ENCODE peak calls at places on chromosomes 1 and 21, in seven cellular contexts. E is NCI-H1092; B is NCI-H1105; R is activated CD8-positive, alpha-beta T cell treated with anti-CD3 and anti-CD28 coated beads for 36 hours; M is choroid plexus epithelial cell; L is CD4-positive, alpha-beta T cell; W is activated CD8-positive, alpha-beta memory T cell treated with anti-CD3 and anti-CD28 coated beads for 48 hours. T is an unnamed sample.

GRCh38 chr21:39611547-39612190 is 1.1 kb upstream of the B3GALT5 start:
- DNase-seq in E (no peak), B (no peak), R (no peak), M (peak; percentile 24), L (no peak), W (no peak), T (no peak)

GRCh38 chr1:178493301-178493741 is 3.4 kb downstream of the CLEC20A start:
- DNase-seq in E (no peak), B (no peak), R (no peak), M (no peak), L (no peak), W (no peak), T (no peak)

GRCh38 chr21:32516729-32517649 is 68.3 kb downstream of the TCP10L start:
- DNase-seq in E (no peak), B (no peak), R (no peak), M (peak; percentile 98), L (no peak), W (no peak), T (peak; percentile 94)

GRCh38 chr1:20785907-20786309 is 1.2 kb downstream of the HP1BP3 start:
- DNase-seq in E (no peak), B (no peak), R (no peak), M (no peak), L (no peak), W (no peak), T (no peak)

GRCh38 chr1:150558761-150559626 is 9.8 kb downstream of the ADAMTSL4 start:
- DNase-seq in E (no peak), B (no peak), R (no peak), M (no peak), L (no peak), W (no peak), T (no peak)

GRCh38 chr1:112515311-112516009 is 6.7 kb downstream of the WNT2B start:
- DNase-seq in E (no peak), B (no peak), R (no peak), M (peak; percentile 43), L (no peak), W (no peak), T (no peak)

GRCh38 chr1:4210043-4210442 is 310.0 kb upstream of the C1orf174 start:
- DNase-seq in E (no peak), B (no peak), R (no peak), M (no peak), L (no peak), W (no peak), T (no peak)

GRCh38 chr1:225865514-225865913 is 16.7 kb downstream of the TMEM63A start:
- DNase-seq in E (no peak), B (no peak), R (peak; percentile 28), M (no peak), L (no peak), W (no peak), T (no peak)

GRCh38 chr21:46056450-46056903 is 41.4 kb upstream of the COL6A2 start:
- DNase-seq in E (no peak), B (no peak), R (peak; percentile 74), M (peak; percentile 35), L (no peak), W (no peak), T (no peak)

GRCh38 chr1:25977816-25978215 is 20.0 kb downstream of the PAFAH2 start:
- DNase-seq in E (no peak), B (no peak), R (no peak), M (no peak), L (no peak), W (no peak), T (no peak)

GRCh38 chr1:164473544-164473943 is 85.4 kb upstream of the PBX1 start:
- DNase-seq in E (no peak), B (no peak), R (no peak), M (no peak), L (no peak), W (no peak), T (no peak)

GRCh38 chr21:43289442-43289841 is 120.6 kb downstream of the CRYAA start:
- DNase-seq in E (no peak), B (no peak), R (no peak), M (no peak), L (no peak), W (no peak), T (no peak)

GRCh38 chr1:207085887-207086286 is 2.8 kb upstream of the C4BPB start:
- DNase-seq in E (no peak), B (no peak), R (no peak), M (no peak), L (no peak), W (no peak), T (no peak)

GRCh38 chr21:16954787-16955186 is 558.1 kb upstream of the CXADR start:
- DNase-seq in E (no peak), B (no peak), R (no peak), M (no peak), L (no peak), W (no peak), T (no peak)

GRCh38 chr1:15224259-15224869 is 22.7 kb upstream of the FHAD1 start:
- DNase-seq in E (no peak), B (no peak), R (no peak), M (no peak), L (no peak), W (no peak), T (no peak)

GRCh38 chr21:29265690-29266479 is 32.8 kb upstream of the BACH1 start:
- DNase-seq in E (no peak), B (no peak), R (peak; percentile 78), M (no peak), L (no peak), W (no peak), T (no peak)

GRCh38 chr1:41773144-41773571 is 145.6 kb downstream of the HIVEP3 start:
- DNase-seq in E (no peak), B (no peak), R (no peak), M (peak; percentile 92), L (no peak), W (no peak), T (peak; percentile 73)

GRCh38 chr1:211630236-211631081 is 45.0 kb downstream of the NEK2 start:
- DNase-seq in E (no peak), B (no peak), R (no peak), M (peak; percentile 67), L (no peak), W (no peak), T (no peak)

GRCh38 chr1:163897401-163898169 is 575.8 kb downstream of the NUF2 start:
- DNase-seq in E (no peak), B (no peak), R (no peak), M (no peak), L (no peak), W (no peak), T (peak; percentile 76)

GRCh38 chr1:243950166-243950565 is 100.1 kb upstream of the AKT3 start:
- DNase-seq in E (no peak), B (no peak), R (no peak), M (peak; percentile 79), L (no peak), W (no peak), T (peak; percentile 48)

GRCh38 chr21:36928960-36929359 is 37.5 kb downstream of the HLCS start:
- DNase-seq in E (no peak), B (no peak), R (no peak), M (no peak), L (no peak), W (no peak), T (no peak)

GRCh38 chr1:84245566-84245965 is 55.9 kb upstream of the SAMD13 start:
- DNase-seq in E (no peak), B (no peak), R (no peak), M (no peak), L (no peak), W (no peak), T (no peak)

T was measured in skeletal muscle cell.